ENCODE peak calls at places on chromosomes 4 and X, in eight cellular contexts. I is right atrium auricular region, J is NB4, R is neural progenitor cell, A is cardiac muscle cell, K is endothelial cell of umbilical vein, U is MM.1S, E is esophagus muscularis mucosa. F is an unnamed sample.

GRCh38 chr4:11769425-11769824 is 340.7 kb upstream of the HS3ST1 start:
- DNase-seq in E (no peak), K (peak; percentile 51), R (no peak), U (no peak), I (peak; percentile 64), A (peak; percentile 89), J (no peak), F (no peak)

GRCh38 chr4:11669156-11669555 is 240.5 kb upstream of the HS3ST1 start:
- DNase-seq in I (no peak), E (no peak), K (no peak), A (peak; percentile 3), R (no peak), U (no peak), J (no peak), F (no peak)

GRCh38 chrX:110215411-110215810 is 102.5 kb downstream of the AMMECR1 start:
- DNase-seq in K (no peak), R (no peak), A (no peak), I (no peak), U (no peak), J (no peak), E (no peak), F (no peak)

GRCh38 chr4:144666539-144667175 is 20.7 kb downstream of the HHIP start:
- DNase-seq in I (no peak), A (peak; percentile 49), U (no peak), R (no peak), K (peak; percentile 66), J (no peak), E (no peak), F (no peak)

GRCh38 chrX:107565916-107566602 is 62.3 kb upstream of the PRPS1 start:
- DNase-seq in K (peak; percentile 52), I (no peak), A (peak; percentile 53), J (peak; percentile 4), U (no peak), E (no peak), R (peak; percentile 85), F (peak; percentile 2)

GRCh38 chr4:68466185-68466584 is 18.9 kb downstream of the TMPRSS11E start:
- DNase-seq in E (no peak), K (no peak), J (no peak), U (no peak), A (peak; percentile 7), R (no peak), I (no peak), F (no peak)

GRCh38 chrX:18890724-18891560 is 93.0 kb downstream of the PHKA2 start:
- DNase-seq in K (no peak), J (no peak), U (no peak), R (no peak), E (no peak), I (no peak), A (no peak), F (no peak)

GRCh38 chrX:2272337-2272736 is 228.4 kb downstream of the DHRSX start:
- DNase-seq in R (peak; percentile 89), K (no peak), E (no peak), A (no peak), J (no peak), U (no peak), I (no peak), F (no peak)

GRCh38 chr4:183158062-183158461 is 59.0 kb downstream of the WWC2 start:
- DNase-seq in E (no peak), K (no peak), R (no peak), U (no peak), A (peak; percentile 87), I (no peak), J (peak; percentile 81), F (no peak)

DNA sequence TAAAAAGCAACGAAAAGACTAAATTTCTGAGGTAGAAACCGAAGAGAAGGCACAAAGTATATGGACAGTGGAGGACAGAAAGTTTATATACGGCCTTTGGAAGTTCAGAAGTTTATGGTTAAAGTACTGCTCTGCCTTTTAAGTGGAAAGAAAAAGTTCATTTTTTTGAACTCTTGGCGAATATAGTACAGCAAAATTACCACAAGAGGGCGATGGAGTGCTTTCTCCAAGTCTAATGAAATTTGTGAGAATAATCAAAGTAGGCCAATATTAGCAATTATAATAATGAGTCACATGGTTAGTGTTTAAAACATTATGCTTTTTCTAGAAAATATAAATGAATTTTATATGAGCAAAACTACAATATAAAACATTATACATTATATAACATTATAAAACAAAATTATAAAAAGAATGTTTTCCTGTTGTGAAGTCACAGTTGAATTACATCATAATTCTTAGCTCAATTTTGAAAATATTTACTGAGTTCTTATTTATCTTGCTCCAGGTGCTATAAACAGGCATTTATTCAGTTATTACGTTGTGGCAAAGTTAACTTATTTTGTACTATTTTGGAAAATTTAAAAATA is 136.2 kb upstream of the BMPR1B start:
- DNase-seq in I (no peak), U (peak; percentile 45), A (peak; percentile 65), J (peak; percentile 44), E (no peak), R (peak; percentile 64), K (peak; percentile 64), F (peak; percentile 53)
- TF ChIP-seq CTCF in I (peak; percentile 82), U (peak; percentile 68), A (peak; percentile 70), J (peak; percentile 63), E (peak; percentile 85), R (peak; percentile 89), K (peak; percentile 43), F (peak; percentile 64)

GRCh38 chr4:177320721-177321120 is 11.0 kb downstream of the NEIL3 start:
- DNase-seq in A (no peak), E (no peak), U (no peak), R (no peak), J (no peak), I (no peak), K (no peak), F (no peak)

GRCh38 chr4:177321647-177322046 is 12.0 kb downstream of the NEIL3 start:
- DNase-seq in A (no peak), R (no peak), K (no peak), U (no peak), E (no peak), J (no peak), I (no peak), F (no peak)

GRCh38 chr4:177313263-177313662 is 3.6 kb downstream of the NEIL3 start:
- DNase-seq in J (peak; percentile 41), I (no peak), K (no peak), E (no peak), A (peak; percentile 52), U (no peak), R (no peak), F (no peak)

DNA sequence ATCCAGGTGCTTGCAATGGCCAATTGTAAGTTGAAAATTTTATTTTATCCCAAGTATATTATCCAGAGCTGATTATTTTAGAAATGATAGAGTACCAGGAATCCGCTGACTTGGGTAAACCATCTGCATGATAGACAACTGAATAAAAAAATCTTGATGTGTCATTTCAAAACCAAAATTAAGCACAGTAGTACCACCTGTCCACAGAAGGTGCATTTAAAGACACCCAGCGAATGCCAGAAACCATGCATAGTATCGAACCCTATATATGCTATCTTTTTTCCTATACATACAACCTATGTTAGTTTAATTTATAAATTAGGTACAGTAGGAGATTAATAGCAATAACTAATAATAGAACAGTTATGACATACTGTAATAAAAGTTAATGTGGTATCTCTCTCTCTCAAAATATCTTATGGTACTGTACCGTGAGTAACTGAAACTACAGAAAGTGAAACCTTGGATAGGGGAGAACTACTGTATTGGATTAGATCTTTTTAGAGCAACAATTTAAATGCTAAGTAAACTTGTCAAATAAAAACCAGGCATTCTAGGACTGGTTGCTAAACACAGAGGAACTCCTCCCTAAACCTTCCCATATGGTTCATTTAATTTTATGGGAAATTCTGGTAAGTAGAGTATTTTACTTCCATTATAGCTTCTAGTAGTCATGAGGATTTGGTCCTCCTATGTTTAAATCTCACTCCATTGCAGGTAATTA is 6.3 kb downstream of the NEIL3 start:
- DNase-seq in K (no peak), U (no peak), E (no peak), A (no peak), I (no peak), R (no peak), J (no peak), F (no peak)
- H3K4me3 ChIP-seq in K (no peak overlapping the region), U (no peak overlapping the region), E (no peak overlapping the region), A (no peak overlapping the region), I (no peak overlapping the region), R (no peak overlapping the region), J (peak overlapping the region; percentile 1), F (no peak overlapping the region)

GRCh38 chr4:181564616-181565015 is 678.6 kb upstream of the TENM3 start:
- DNase-seq in U (no peak), A (no peak), I (no peak), K (no peak), J (no peak), R (no peak), E (no peak), F (no peak)

GRCh38 chr4:181566490-181566889 is 676.7 kb upstream of the TENM3 start:
- DNase-seq in R (no peak), J (no peak), A (peak; percentile 34), I (no peak), E (no peak), U (no peak), K (no peak), F (no peak)

DNA sequence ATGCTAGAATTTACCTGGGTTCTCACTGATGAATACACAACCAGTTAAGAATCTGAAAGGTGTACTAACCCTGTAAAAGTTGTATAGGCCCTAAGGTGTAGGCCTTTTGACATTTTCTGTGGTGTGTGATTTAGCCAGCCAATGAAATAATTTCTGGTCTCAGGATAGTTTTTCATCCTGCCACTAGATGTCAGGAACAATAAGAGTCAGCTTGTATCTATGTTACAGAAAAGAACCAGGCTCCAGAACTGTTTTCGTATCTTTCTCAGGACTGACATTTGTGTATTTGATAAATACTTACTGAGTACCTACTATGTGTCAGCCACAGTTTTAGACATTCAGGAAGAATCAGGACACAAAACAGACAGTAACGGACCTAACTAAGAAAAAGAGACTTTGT is 673.6 kb upstream of the TENM3 start:
- DNase-seq in A (peak; percentile 68), K (no peak), R (peak; percentile 39), U (peak; percentile 62), I (no peak), J (peak; percentile 25), E (no peak), F (peak; percentile 36)
- TF ChIP-seq CTCF in A (peak; percentile 69), K (no peak), R (peak; percentile 58), U (peak; percentile 53), I (peak; percentile 59), J (peak; percentile 38), E (peak; percentile 41), F (peak; percentile 37)

DNA sequence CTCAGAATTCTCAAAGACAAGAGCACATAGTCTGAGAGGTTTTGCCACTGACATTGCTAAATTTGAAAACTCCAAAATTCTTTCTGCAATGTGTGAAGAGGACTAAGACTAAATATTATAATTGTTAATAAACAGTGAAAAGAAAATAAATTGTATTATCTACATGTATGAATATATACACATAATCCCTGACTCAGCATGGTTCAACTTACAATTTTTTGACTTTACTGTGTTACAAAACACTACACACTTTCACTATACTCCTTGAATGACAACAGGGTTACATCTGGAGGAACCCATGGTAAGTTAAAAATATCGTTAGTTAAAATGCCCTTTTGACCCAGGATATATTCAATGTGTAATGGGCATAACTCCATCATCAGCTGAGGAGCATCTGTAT is 2017.2 kb upstream of the TENM3 start:
- DNase-seq in R (no peak), U (no peak), J (no peak), E (no peak), K (no peak), A (no peak), I (no peak), F (no peak)
- H3K4me3 ChIP-seq in R (no peak overlapping the region), U (no peak overlapping the region), J (no peak overlapping the region), E (no peak overlapping the region), K (no peak overlapping the region), A (no peak overlapping the region), I (no peak overlapping the region), F (no peak overlapping the region)

F was measured in GM12865.